ENCODE peak calls at places on chromosomes 12 and 14, in four cellular contexts. X is NT2/D1, D is bronchial epithelial cell, I is prostate gland. W is an unnamed sample.

GRCh38 chr12:569091-569676 is 94.1 kb downstream of the NINJ2 start:
- DNase-seq in X (no peak), I (no peak), D (no peak), W (no peak)

GRCh38 chr14:64983439-64984310 is 3.0 kb upstream of the FNTB start:
- DNase-seq in I (peak; percentile 43), X (no peak), D (peak; percentile 62), W (peak; percentile 19)

GRCh38 chr14:34640826-34641225 is 10.9 kb upstream of the SNX6 start:
- DNase-seq in I (no peak), D (no peak), X (no peak), W (no peak)

GRCh38 chr14:100617715-100618693 is 30.8 kb upstream of the BEGAIN start:
- DNase-seq in D (no peak), I (no peak), X (no peak), W (no peak)

GRCh38 chr12:32926356-32926755 is 29.8 kb upstream of the PKP2 start:
- DNase-seq in D (no peak), I (no peak), X (no peak), W (no peak)

GRCh38 chr12:26241095-26241494 is 45.7 kb downstream of the SSPN start:
- DNase-seq in I (no peak), D (no peak), X (no peak), W (no peak)

GRCh38 chr12:76186507-76186906 is 102.0 kb upstream of the NAP1L1 start:
- DNase-seq in I (no peak), D (no peak), X (no peak), W (no peak)

GRCh38 chr12:111033281-111034147 is 113.1 kb upstream of the MYL2 start:
- DNase-seq in I (peak; percentile 21), D (no peak), X (no peak), W (no peak)

GRCh38 chr14:100076133-100076532 is 10.9 kb downstream of the EVL start:
- DNase-seq in I (no peak), X (no peak), D (peak; percentile 19), W (no peak)

GRCh38 chr14:69985456-69985855 is 106.2 kb downstream of the SMOC1 start:
- DNase-seq in X (no peak), I (no peak), D (peak; percentile 81), W (no peak)

GRCh38 chr12:19277707-19278106 is 148.2 kb downstream of the PLEKHA5 start:
- DNase-seq in I (no peak), X (no peak), D (no peak), W (no peak)

GRCh38 chr12:3275171-3276041 is 198.2 kb downstream of the TSPAN9 start:
- DNase-seq in D (peak; percentile 31), I (peak; percentile 71), X (peak; percentile 92), W (peak; percentile 9)

GRCh38 chr14:94269156-94269555 is 23.9 kb downstream of the SERPINA10 start:
- DNase-seq in D (no peak), I (no peak), X (no peak), W (no peak)

GRCh38 chr12:106284294-106285105 is 18.0 kb upstream of the TCP11L2 start:
- DNase-seq in D (no peak), I (peak; percentile 56), X (no peak), W (no peak)

GRCh38 chr12:56941299-56942017 is 7.2 kb upstream of the SDR9C7 start:
- DNase-seq in I (peak; percentile 23), X (no peak), D (peak; percentile 77), W (peak; percentile 78)

GRCh38 chr14:37985826-37986470 is 221.8 kb upstream of the SSTR1 start:
- DNase-seq in I (no peak), X (peak; percentile 28), D (peak; percentile 41), W (peak; percentile 2)

GRCh38 chr14:81435578-81436295 is 35.6 kb upstream of the STON2 start:
- DNase-seq in D (peak; percentile 72), I (no peak), X (no peak), W (peak; percentile 35)

GRCh38 chr12:6113691-6114475 is 10.6 kb downstream of the VWF start:
- DNase-seq in I (no peak), D (no peak), X (no peak), W (no peak)

GRCh38 chr14:81220488-81220766 is 332 bp downstream of the GTF2A1 start:
- DNase-seq in D (no peak), X (no peak), I (no peak), W (no peak)

GRCh38 chr12:6635856-6636521 is at the start of gene LPAR5:
- DNase-seq in D (peak; percentile 84), I (peak; percentile 30), X (no peak), W (peak; percentile 69)

GRCh38 chr12:93025145-93026103 is 96.3 kb upstream of the EEA1 start:
- DNase-seq in X (peak; percentile 33), I (peak; percentile 21), D (peak; percentile 74), W (no peak)

GRCh38 chr14:70034257-70034656 is 154.5 kb downstream of the SLC8A3 start:
- DNase-seq in I (no peak), D (no peak), X (no peak), W (no peak)

GRCh38 chr12:51326762-51327439 is 2.9 kb upstream of the BIN2 start:
- DNase-seq in D (peak; percentile 50), I (no peak), X (no peak), W (no peak)

GRCh38 chr12:51922762-51923505 is 15.6 kb downstream of the ACVRL1 start:
- DNase-seq in D (no peak), X (no peak), I (no peak), W (no peak)

GRCh38 chr14:53946071-53946403 is 10.6 kb downstream of the BMP4 start:
- DNase-seq in I (no peak), D (no peak), X (no peak), W (no peak)

GRCh38 chr14:53946404-53947400 is 9.9 kb downstream of the BMP4 start:
- DNase-seq in X (no peak), I (no peak), D (no peak), W (no peak)

GRCh38 chr14:53942970-53943750 is 13.5 kb downstream of the BMP4 start:
- DNase-seq in D (no peak), X (no peak), I (no peak), W (no peak)

GRCh38 chr14:53947452-53948180 is 9.0 kb downstream of the BMP4 start:
- DNase-seq in I (no peak), D (no peak), X (no peak), W (no peak)

DNA sequence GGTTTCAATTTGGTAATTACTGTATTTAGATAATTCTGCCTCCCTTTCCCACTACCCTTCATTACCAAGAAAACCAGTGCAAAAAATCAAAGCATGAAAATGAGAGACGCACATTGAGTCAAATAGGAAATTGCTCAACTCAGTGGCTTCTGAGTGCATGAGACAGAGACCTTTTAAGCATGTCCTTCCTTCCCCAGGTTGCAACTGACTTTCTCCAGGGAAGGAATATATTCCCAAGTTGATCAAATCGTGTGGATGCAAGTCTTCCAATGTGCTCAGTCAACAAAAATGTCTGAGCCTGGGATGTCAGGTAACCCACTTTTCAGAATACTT is 12.9 kb downstream of the BMP4 start:
- DNase-seq in X (no peak), I (no peak), D (no peak), W (no peak)
- H3K27me3 ChIP-seq in X (no peaks in the 10 kb centered on the region), I (no peaks in the 10 kb centered on the region), D (no peaks in the 10 kb centered on the region), W (no peaks in the 10 kb centered on the region)

GRCh38 chr14:20195911-20196310 is 5.2 kb downstream of the OR11G2 start:
- DNase-seq in X (no peak), D (no peak), I (no peak), W (no peak)

GRCh38 chr14:20194101-20194500 is 3.4 kb downstream of the OR11G2 start:
- DNase-seq in I (no peak), X (no peak), D (no peak), W (no peak)

GRCh38 chr14:20191396-20191795 is 700 bp downstream of the OR11G2 start:
- DNase-seq in I (no peak), D (no peak), X (no peak), W (no peak)

GRCh38 chr14:20190596-20190995 is at the start of gene OR11G2:
- DNase-seq in I (no peak), X (no peak), D (no peak), W (no peak)
- H3K27me3 ChIP-seq in I (no peaks in the 10 kb centered on the region), X (no peaks in the 10 kb centered on the region), D (no peaks in the 10 kb centered on the region), W (no peaks in the 10 kb centered on the region)

GRCh38 chr12:107318804-107319535 is 225.6 kb upstream of the CRY1 start:
- DNase-seq in I (peak; percentile 19), D (peak; percentile 34), X (no peak), W (no peak)
- H3K27me3 ChIP-seq in I (no peaks in the 10 kb centered on the region), D (no peaks in the 10 kb centered on the region), X (peaks cover 80% of the 10 kb centered on the region), W (peaks cover 5% of the 10 kb centered on the region)

GRCh38 chr12:16828891-16829290 is 222.9 kb upstream of the LMO3 start:
- DNase-seq in D (no peak), X (peak; percentile 57), I (no peak), W (no peak)

DNA sequence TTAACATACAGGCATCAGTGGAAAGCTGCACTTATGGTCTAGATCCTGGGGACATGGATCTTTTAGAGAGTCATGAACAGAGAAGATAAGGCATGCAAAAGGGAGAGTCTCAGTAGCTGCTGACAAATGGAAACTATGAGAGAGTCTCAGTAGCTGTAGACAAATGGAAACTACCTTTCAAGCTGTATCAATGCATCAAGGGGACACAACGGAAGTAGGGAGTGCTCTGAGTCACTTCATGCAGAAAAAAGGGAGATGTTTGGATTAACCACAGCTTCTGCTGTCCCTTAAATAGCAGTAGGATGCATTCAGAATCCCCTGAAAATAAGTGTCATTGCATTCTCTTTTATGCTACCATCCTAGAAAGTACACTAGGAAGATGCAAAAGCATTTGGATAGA is 227.4 kb upstream of the LMO3 start:
- DNase-seq in X (no peak), I (no peak), D (no peak), W (no peak)
- H3K27me3 ChIP-seq in X (no peaks in the 10 kb centered on the region), I (no peaks in the 10 kb centered on the region), D (no peaks in the 10 kb centered on the region), W (no peaks in the 10 kb centered on the region)

GRCh38 chr12:53984901-53985357 is at the start of gene HOXC10:
- DNase-seq in D (peak; percentile 7), X (peak; percentile 72), I (no peak), W (no peak)

GRCh38 chr12:53981652-53982565 is 3.0 kb upstream of the HOXC10 start:
- DNase-seq in I (no peak), D (no peak), X (no peak), W (no peak)

GRCh38 chr12:53985358-53985899 is 483 bp downstream of the HOXC10 start:
- DNase-seq in X (no peak), D (no peak), I (no peak), W (no peak)

GRCh38 chr12:53982616-53983579 is 2.0 kb upstream of the HOXC10 start:
- DNase-seq in X (no peak), D (no peak), I (no peak), W (no peak)

GRCh38 chr12:53983580-53984572 is 1.1 kb upstream of the HOXC10 start:
- DNase-seq in I (no peak), X (no peak), D (no peak), W (no peak)
- H3K27me3 ChIP-seq in I (peaks cover 74% of the 10 kb centered on the region), X (peaks cover 96% of the 10 kb centered on the region), D (peaks cover 85% of the 10 kb centered on the region), W (no peaks in the 10 kb centered on the region)

GRCh38 chr12:48000878-48001321 is 3.4 kb downstream of the COL2A1 start:
- DNase-seq in I (no peak), X (no peak), D (peak; percentile 90), W (peak; percentile 81)

GRCh38 chr12:47993491-47993890 is 10.8 kb downstream of the COL2A1 start:
- DNase-seq in X (no peak), I (no peak), D (no peak), W (no peak)

GRCh38 chr12:47999816-48000215 is 4.5 kb downstream of the COL2A1 start:
- DNase-seq in X (no peak), I (no peak), D (no peak), W (no peak)

GRCh38 chr12:47995976-47996375 is 8.3 kb downstream of the COL2A1 start:
- DNase-seq in X (no peak), D (no peak), I (peak; percentile 56), W (no peak)

GRCh38 chr12:47997321-47997720 is 7.0 kb downstream of the COL2A1 start:
- DNase-seq in D (no peak), X (no peak), I (no peak), W (no peak)
- H3K27me3 ChIP-seq in D (peaks cover 8% of the 10 kb centered on the region), X (peaks cover 81% of the 10 kb centered on the region), I (no peaks in the 10 kb centered on the region), W (peaks cover 34% of the 10 kb centered on the region)

W was measured in keratinocyte.